ENCODE peak calls at places on chromosomes 12 and 14, in six cellular contexts. One of them, this sample, is unnamed. For H3K4me1, the result is how much of the 10 kb centered on the place peaks cover.

GRCh38 chr14:96632363-96632758 is 130.2 kb downstream of the PAPOLA start:
- DNase-seq in IMR-90: no peak
- DNase-seq in trophoblast cell: no peak
- DNase-seq in mesendoderm: no peak
- DNase-seq in neuronal stem cell: no peak
- DNase-seq in H1: no peak
- DNase-seq in this sample: no peak

GRCh38 chr14:51534623-51535022 is 117.1 kb upstream of the FRMD6 start:
- DNase-seq in IMR-90: peak
- DNase-seq in trophoblast cell: peak
- DNase-seq in mesendoderm: peak
- DNase-seq in neuronal stem cell: no peak
- DNase-seq in H1: no peak
- DNase-seq in this sample: peak

GRCh38 chr14:75615200-75615599 is 36.8 kb downstream of the FLVCR2 start:
- DNase-seq in IMR-90: no peak
- DNase-seq in trophoblast cell: peak
- DNase-seq in mesendoderm: no peak
- DNase-seq in neuronal stem cell: no peak
- DNase-seq in H1: no peak
- DNase-seq in this sample: no peak

GRCh38 chr14:99188721-99189120 is 83.3 kb downstream of the BCL11B start:
- DNase-seq in IMR-90: no peak
- DNase-seq in trophoblast cell: no peak
- DNase-seq in mesendoderm: peak
- DNase-seq in neuronal stem cell: no peak
- DNase-seq in H1: peak
- DNase-seq in this sample: no peak

GRCh38 chr12:69062838-69063237 is 129.9 kb upstream of the CPM start:
- DNase-seq in IMR-90: peak
- DNase-seq in trophoblast cell: no peak
- DNase-seq in mesendoderm: no peak
- DNase-seq in neuronal stem cell: no peak
- DNase-seq in H1: no peak
- DNase-seq in this sample: no peak

GRCh38 chr14:65224799-65225198 is 122.5 kb upstream of the MAX start:
- DNase-seq in IMR-90: no peak
- DNase-seq in trophoblast cell: no peak
- DNase-seq in mesendoderm: no peak
- DNase-seq in neuronal stem cell: no peak
- DNase-seq in H1: no peak
- DNase-seq in this sample: no peak

GRCh38 chr12:54932038-54932437 is 52.5 kb downstream of the TESPA1 start:
- DNase-seq in IMR-90: no peak
- DNase-seq in trophoblast cell: no peak
- DNase-seq in mesendoderm: no peak
- DNase-seq in neuronal stem cell: no peak
- DNase-seq in H1: no peak
- DNase-seq in this sample: no peak

GRCh38 chr12:65656904-65657351 is 167.4 kb upstream of the HMGA2 start:
- DNase-seq in IMR-90: peak
- DNase-seq in trophoblast cell: no peak
- DNase-seq in mesendoderm: no peak
- DNase-seq in neuronal stem cell: no peak
- DNase-seq in H1: no peak
- DNase-seq in this sample: peak

GRCh38 chr12:27841392-27841882 is 61.4 kb upstream of the MANSC4 start:
- DNase-seq in IMR-90: peak
- DNase-seq in trophoblast cell: no peak
- DNase-seq in mesendoderm: no peak
- DNase-seq in neuronal stem cell: no peak
- DNase-seq in H1: no peak
- DNase-seq in this sample: peak

GRCh38 chr12:76030378-76031080 is 1.0 kb downstream of the PHLDA1 start:
- DNase-seq in IMR-90: peak
- DNase-seq in trophoblast cell: no peak
- DNase-seq in mesendoderm: peak
- DNase-seq in neuronal stem cell: no peak
- DNase-seq in H1: peak
- DNase-seq in this sample: no peak

GRCh38 chr12:92912052-92912451 is 17.0 kb downstream of the EEA1 start:
- DNase-seq in IMR-90: peak
- DNase-seq in trophoblast cell: no peak
- DNase-seq in mesendoderm: no peak
- DNase-seq in neuronal stem cell: no peak
- DNase-seq in H1: no peak
- DNase-seq in this sample: peak

GRCh38 chr12:89932950-89933349 is 224.3 kb upstream of the ATP2B1 start:
- DNase-seq in IMR-90: peak
- DNase-seq in trophoblast cell: no peak
- DNase-seq in mesendoderm: no peak
- DNase-seq in neuronal stem cell: no peak
- DNase-seq in H1: no peak
- DNase-seq in this sample: no peak

GRCh38 chr12:47964102-47964723 is 817 bp downstream of the TMEM106C start:
- DNase-seq in IMR-90: no peak
- DNase-seq in trophoblast cell: peak
- DNase-seq in mesendoderm: peak
- DNase-seq in neuronal stem cell: no peak
- DNase-seq in H1: no peak
- DNase-seq in this sample: no peak

GRCh38 chr12:31728289-31728916 is 418 bp downstream of the AMN1 start:
- DNase-seq in IMR-90: no peak
- DNase-seq in trophoblast cell: peak
- DNase-seq in mesendoderm: no peak
- DNase-seq in neuronal stem cell: no peak
- DNase-seq in H1: peak
- DNase-seq in this sample: no peak

GRCh38 chr12:70598467-70599194 is 38.6 kb downstream of the PTPRB start:
- DNase-seq in IMR-90: no peak
- DNase-seq in trophoblast cell: no peak
- DNase-seq in mesendoderm: no peak
- DNase-seq in neuronal stem cell: no peak
- DNase-seq in H1: no peak
- DNase-seq in this sample: no peak

GRCh38 chr14:98501335-98501734 is 770.7 kb downstream of the BCL11B start:
- DNase-seq in IMR-90: no peak
- DNase-seq in trophoblast cell: peak
- DNase-seq in mesendoderm: no peak
- DNase-seq in neuronal stem cell: no peak
- DNase-seq in H1: no peak
- DNase-seq in this sample: no peak

GRCh38 chr14:50521912-50522341 is 10.4 kb downstream of the MAP4K5 start:
- DNase-seq in IMR-90: peak
- DNase-seq in trophoblast cell: no peak
- DNase-seq in mesendoderm: no peak
- DNase-seq in neuronal stem cell: no peak
- DNase-seq in H1: no peak
- DNase-seq in this sample: peak

GRCh38 chr14:55411426-55412389 is at the start of gene ATG14:
- DNase-seq in IMR-90: peak
- DNase-seq in trophoblast cell: peak
- DNase-seq in mesendoderm: peak
- DNase-seq in neuronal stem cell: peak
- DNase-seq in H1: peak
- DNase-seq in this sample: peak
- H4K8ac ChIP-seq in IMR-90: peak
- H4K8ac ChIP-seq in trophoblast cell: peak
- H4K8ac ChIP-seq in mesendoderm: peak
- H4K8ac ChIP-seq in neuronal stem cell: no peak
- H4K8ac ChIP-seq in H1: peak
- H4K8ac ChIP-seq in this sample: peak

GRCh38 chr14:32808574-32809098 is 130.0 kb upstream of the NPAS3 start:
- DNase-seq in IMR-90: no peak
- DNase-seq in trophoblast cell: no peak
- DNase-seq in mesendoderm: no peak
- DNase-seq in neuronal stem cell: no peak
- DNase-seq in H1: no peak
- DNase-seq in this sample: no peak
- H3K4me3 ChIP-seq in IMR-90: no peak
- H3K4me3 ChIP-seq in trophoblast cell: no peak
- H3K4me3 ChIP-seq in mesendoderm: no peak
- H3K4me3 ChIP-seq in neuronal stem cell: no peak
- H3K4me3 ChIP-seq in H1: no peak
- H3K4me3 ChIP-seq in this sample: peak

DNA sequence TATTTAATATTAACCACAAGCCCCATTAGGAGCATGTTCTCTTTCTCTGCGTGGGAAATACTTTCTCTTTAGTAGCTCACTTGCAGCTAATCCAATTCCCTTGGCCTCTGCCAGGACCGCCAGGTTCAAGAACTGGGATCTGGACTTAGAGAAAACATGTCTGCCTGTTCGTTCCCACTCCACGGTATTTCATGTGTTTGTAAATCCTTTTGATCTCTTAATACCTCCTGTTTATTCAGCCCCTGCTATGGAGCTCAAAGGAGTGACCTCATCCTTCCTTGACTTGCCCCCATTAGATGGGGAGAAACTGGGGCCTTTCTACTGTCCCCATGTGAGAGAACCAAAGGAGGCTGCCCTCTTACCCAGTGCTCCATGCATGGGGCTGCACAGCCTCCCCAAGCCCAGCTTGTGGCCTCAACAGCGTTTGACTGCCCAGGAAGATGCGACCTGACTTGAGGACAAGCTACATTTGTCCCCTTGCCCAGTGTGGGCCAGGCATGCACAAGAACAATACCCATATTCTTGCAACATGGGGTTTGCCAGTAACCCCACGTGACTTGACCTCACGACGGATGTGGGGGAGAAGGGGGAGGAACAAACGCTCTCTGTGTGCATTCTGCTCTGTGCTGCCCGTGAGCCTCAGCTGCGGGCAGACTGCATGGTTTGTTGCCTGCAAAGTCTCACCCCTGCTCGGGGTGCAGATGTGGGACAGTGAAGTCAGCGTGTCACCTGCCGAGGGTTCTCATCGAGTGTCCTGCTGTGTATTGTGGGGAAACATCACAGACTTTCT is 30.3 kb downstream of the CD9 start:
- DNase-seq in IMR-90: no peak
- DNase-seq in trophoblast cell: no peak
- DNase-seq in mesendoderm: no peak
- DNase-seq in neuronal stem cell: no peak
- DNase-seq in H1: no peak
- DNase-seq in this sample: no peak
- H3K4me1 ChIP-seq in IMR-90: under half
- H3K4me1 ChIP-seq in trophoblast cell: under half
- H3K4me1 ChIP-seq in mesendoderm: under half
- H3K4me1 ChIP-seq in neuronal stem cell: half or more
- H3K4me1 ChIP-seq in H1: under half
- H3K4me1 ChIP-seq in this sample: under half

GRCh38 chr12:53006810-53007742 is 820 bp downstream of the EIF4B start:
- DNase-seq in IMR-90: peak
- DNase-seq in trophoblast cell: peak
- DNase-seq in mesendoderm: peak
- DNase-seq in neuronal stem cell: peak
- DNase-seq in H1: peak
- DNase-seq in this sample: peak
- H4K8ac ChIP-seq in IMR-90: peak
- H4K8ac ChIP-seq in trophoblast cell: peak
- H4K8ac ChIP-seq in mesendoderm: no peak
- H4K8ac ChIP-seq in neuronal stem cell: peak
- H4K8ac ChIP-seq in H1: peak
- H4K8ac ChIP-seq in this sample: peak

DNA sequence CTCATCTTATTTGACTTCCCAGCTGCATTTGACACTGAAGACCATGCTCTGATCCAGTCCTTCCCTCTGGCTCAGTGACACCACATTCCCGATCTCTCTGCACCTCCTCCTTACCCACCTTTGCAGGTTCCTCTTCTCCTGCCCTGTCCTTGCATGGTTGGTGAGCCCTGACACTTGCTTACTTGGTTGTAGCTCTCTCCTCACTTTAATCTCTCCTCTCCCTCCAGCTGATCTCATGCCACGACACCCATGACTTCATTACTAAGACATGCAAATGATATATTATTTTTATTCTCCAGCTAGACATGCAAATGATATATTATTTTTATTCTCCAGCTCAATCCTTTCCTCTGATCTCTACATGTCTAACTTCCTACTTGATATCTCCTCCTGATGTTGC is at the start of gene SERPINA9:
- DNase-seq in IMR-90: no peak
- DNase-seq in trophoblast cell: no peak
- DNase-seq in mesendoderm: no peak
- DNase-seq in neuronal stem cell: no peak
- DNase-seq in H1: no peak
- DNase-seq in this sample: no peak
- H3K4me3 ChIP-seq in IMR-90: no peak
- H3K4me3 ChIP-seq in trophoblast cell: no peak
- H3K4me3 ChIP-seq in mesendoderm: no peak
- H3K4me3 ChIP-seq in neuronal stem cell: no peak
- H3K4me3 ChIP-seq in H1: no peak
- H3K4me3 ChIP-seq in this sample: no peak

GRCh38 chr12:12612403-12612802 is 727 bp downstream of the CREBL2 start:
- DNase-seq in IMR-90: peak
- DNase-seq in trophoblast cell: no peak
- DNase-seq in mesendoderm: peak
- DNase-seq in neuronal stem cell: peak
- DNase-seq in H1: no peak
- DNase-seq in this sample: peak
- H3K4me1 ChIP-seq in IMR-90: under half
- H3K4me1 ChIP-seq in trophoblast cell: under half
- H3K4me1 ChIP-seq in mesendoderm: under half
- H3K4me1 ChIP-seq in neuronal stem cell: under half
- H3K4me1 ChIP-seq in H1: under half
- H3K4me1 ChIP-seq in this sample: under half

GRCh38 chr12:71838661-71839060 is 898 bp upstream of the TBC1D15 start:
- DNase-seq in IMR-90: no peak
- DNase-seq in trophoblast cell: peak
- DNase-seq in mesendoderm: no peak
- DNase-seq in neuronal stem cell: no peak
- DNase-seq in H1: no peak
- DNase-seq in this sample: no peak
- H4K8ac ChIP-seq in IMR-90: peak
- H4K8ac ChIP-seq in trophoblast cell: peak
- H4K8ac ChIP-seq in mesendoderm: no peak
- H4K8ac ChIP-seq in neuronal stem cell: no peak
- H4K8ac ChIP-seq in H1: peak
- H4K8ac ChIP-seq in this sample: peak

DNA sequence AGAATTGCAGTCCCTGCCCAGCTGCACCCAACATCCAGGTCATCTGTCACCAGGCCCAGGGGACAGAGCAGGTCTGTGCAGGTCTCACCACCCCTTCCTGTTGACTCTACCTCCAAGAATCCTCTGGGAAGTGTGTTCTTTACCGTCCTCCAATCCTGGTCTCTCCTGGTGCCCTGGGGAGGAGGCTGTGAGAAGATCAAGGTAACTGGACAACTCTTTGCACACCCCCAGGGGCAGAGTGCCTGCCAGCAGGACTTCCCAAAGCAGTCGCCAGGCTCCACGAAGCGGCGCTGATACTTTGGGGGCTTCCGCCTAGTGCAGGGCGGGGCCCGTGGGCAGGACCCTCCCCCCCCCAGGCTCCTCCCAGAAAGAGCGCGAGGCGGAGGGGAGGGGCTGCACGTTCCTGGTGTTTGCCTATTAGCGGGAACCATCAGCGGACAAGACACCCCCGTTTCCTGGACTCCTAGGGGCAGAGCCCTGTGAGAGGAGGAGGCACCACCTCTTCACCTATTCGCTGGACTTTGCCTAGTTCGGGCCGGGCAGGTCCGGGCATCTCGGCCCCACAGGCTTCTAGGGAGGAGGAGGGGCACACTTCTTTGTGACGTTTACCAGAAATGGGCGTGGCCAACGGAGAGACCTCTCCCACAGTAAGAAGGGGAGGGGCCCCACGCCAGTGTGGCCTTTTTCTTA is 918.0 kb downstream of the AACS start:
- DNase-seq in IMR-90: no peak
- DNase-seq in trophoblast cell: peak
- DNase-seq in mesendoderm: peak
- DNase-seq in neuronal stem cell: peak
- DNase-seq in H1: peak
- DNase-seq in this sample: no peak
- H3K4me3 ChIP-seq in IMR-90: no peak
- H3K4me3 ChIP-seq in trophoblast cell: peak
- H3K4me3 ChIP-seq in mesendoderm: peak
- H3K4me3 ChIP-seq in neuronal stem cell: peak
- H3K4me3 ChIP-seq in H1: peak
- H3K4me3 ChIP-seq in this sample: no peak